ENCODE peak calls at places on chromosomes 11 and 22, in five cellular contexts. F is NT2/D1, O is small intestine, S is PC-3, H is lower lobe of right lung. J is an unnamed sample. For H3K9me3 and H3K27me3, the result is how much of the 10 kb centered on the place peaks cover.

GRCh38 chr11:12289667-12290476 is 87.5 kb upstream of the PARVA start:
- DNase-seq in H (no peak), O (no peak), F (no peak), S (no peak), J (no peak)

GRCh38 chr11:118679483-118679882 is at the start of gene TREH:
- DNase-seq in S (no peak), F (no peak), O (peak), H (no peak), J (no peak)

GRCh38 chr22:35470903-35471321 is 69.7 kb upstream of the RASD2 start:
- DNase-seq in O (peak), S (no peak), H (no peak), F (no peak), J (no peak)

GRCh38 chr11:44600739-44601416 is 35.4 kb downstream of the CD82 start:
- DNase-seq in H (no peak), S (no peak), F (no peak), O (no peak), J (peak)

GRCh38 chr11:76653674-76654309 is 16.8 kb downstream of the LRRC32 start:
- DNase-seq in H (no peak), O (no peak), S (no peak), F (no peak), J (peak)

GRCh38 chr22:37243402-37244113 is 511 bp downstream of the RAC2 start:
- DNase-seq in O (no peak), F (no peak), S (no peak), H (no peak), J (no peak)

GRCh38 chr22:37805878-37806277 is 1.9 kb upstream of the GCAT start:
- DNase-seq in F (no peak), O (peak), S (no peak), H (no peak), J (no peak)

GRCh38 chr11:116960916-116961315 is 123.5 kb upstream of the APOA1 start:
- DNase-seq in S (peak), F (no peak), H (no peak), O (no peak), J (no peak)

GRCh38 chr11:73141309-73142127 is 600 bp downstream of the FCHSD2 start:
- DNase-seq in O (peak), F (peak), S (peak), H (peak), J (peak)

DNA sequence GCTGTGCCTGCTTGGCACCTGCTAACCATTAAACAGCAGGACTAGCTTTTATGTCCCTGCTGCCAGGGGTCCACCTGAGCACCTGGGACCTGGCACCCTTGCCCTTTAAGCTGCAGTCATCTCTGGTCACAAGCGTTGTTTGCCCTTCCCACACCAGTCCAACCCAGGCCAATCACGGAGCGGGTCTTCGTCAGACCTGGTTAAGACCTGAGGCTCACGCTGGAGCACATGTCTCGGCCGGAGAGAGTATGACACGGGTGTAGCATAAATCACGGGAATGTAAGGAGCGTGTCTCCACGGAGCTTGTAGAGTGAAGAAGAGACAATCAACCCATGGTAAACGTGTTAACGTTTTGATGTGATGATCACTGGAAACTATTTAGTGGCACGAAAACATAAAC is 847.3 kb downstream of the BRD1 start:
- DNase-seq in O (no peak), F (no peak), H (no peak), S (no peak), J (no peak)
- H3K9me3 ChIP-seq in O (under half), F (under half), H (under half), S (under half), J (under half)

GRCh38 chr11:128953151-128953550 is 10.5 kb upstream of the TP53AIP1 start:
- DNase-seq in S (no peak), H (no peak), O (no peak), F (no peak), J (no peak)
- H3K27me3 ChIP-seq in S (under half), H (under half), O (under half), F (under half), J (under half)

GRCh38 chr11:2266586-2267305 is 3.6 kb downstream of the ASCL2 start:
- DNase-seq in O (no peak), F (no peak), H (no peak), S (no peak), J (peak)

GRCh38 chr11:2268911-2269600 is 1.3 kb downstream of the ASCL2 start:
- DNase-seq in O (peak), H (peak), S (peak), F (peak), J (peak)

GRCh38 chr11:2267306-2267861 is 3.0 kb downstream of the ASCL2 start:
- DNase-seq in H (no peak), F (no peak), O (no peak), S (no peak), J (peak)

GRCh38 chr11:2269601-2270321 is 627 bp downstream of the ASCL2 start:
- DNase-seq in H (peak), F (peak), O (peak), S (peak), J (peak)

GRCh38 chr11:2267871-2268825 is 2.2 kb downstream of the ASCL2 start:
- DNase-seq in F (no peak), S (no peak), H (no peak), O (no peak), J (peak)
- H3K4me3 ChIP-seq in F (peak), S (peak), H (peak), O (peak), J (no peak)

GRCh38 chr11:114615448-114616361 is 20.1 kb upstream of the NXPE4 start:
- DNase-seq in O (no peak), F (no peak), S (peak), H (no peak), J (no peak)
- H3K9me3 ChIP-seq in O (under half), F (half or more), S (under half), H (under half), J (under half)

DNA sequence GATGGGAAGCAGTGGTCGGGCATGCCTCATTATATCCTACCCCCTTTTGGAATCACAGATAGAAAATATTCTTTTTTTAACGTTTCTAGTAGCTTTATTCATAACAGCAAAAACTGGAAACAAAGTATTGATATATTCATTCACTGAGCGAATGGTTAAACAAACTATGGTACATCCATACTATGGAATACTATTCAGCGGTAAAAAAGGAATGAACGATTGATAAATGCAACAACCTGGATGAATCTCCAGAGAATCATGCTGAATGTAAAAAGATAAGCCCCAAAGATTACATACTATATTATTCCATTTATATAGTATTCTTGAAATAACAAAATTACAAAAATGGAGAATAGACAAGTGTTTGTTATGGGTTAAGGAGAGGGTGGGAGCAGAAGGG is 7.5 kb upstream of the SULT4A1 start:
- DNase-seq in O (no peak), H (no peak), S (no peak), F (no peak), J (no peak)
- H3K27me3 ChIP-seq in O (under half), H (under half), S (under half), F (under half), J (under half)